ENCODE peak calls at places on chromosome 4, in ten cellular contexts. I is ecto neural progenitor cell; T is Caki2; Q is RWPE1; Z is naive B cell; S is CD4-positive, alpha-beta memory T cell; U is NCI-H2081; R is mesothelial cell of epicardium; G is stomach; D is WTC11. W is an unnamed sample.

GRCh38 chr4:158750379-158750778 is 18.4 kb upstream of the FNIP2 start:
- DNase-seq in I (no peak), T (no peak), Q (no peak), Z (no peak), S (no peak), U (no peak), R (no peak), G (no peak), D (no peak), W (no peak)

GRCh38 chr4:158884280-158884679 is 115.5 kb downstream of the FNIP2 start:
- DNase-seq in I (no peak), T (no peak), Q (no peak), Z (no peak), S (no peak), U (no peak), R (no peak), G (no peak), D (no peak), W (no peak)

GRCh38 chr4:115437739-115438138 is 324.3 kb upstream of the NDST4 start:
- DNase-seq in I (no peak), T (no peak), Q (no peak), Z (no peak), S (no peak), U (no peak), R (no peak), G (no peak), D (no peak), W (no peak)

GRCh38 chr4:2953496-2953895 is 9.7 kb downstream of the NOP14 start:
- DNase-seq in I (no peak), T (no peak), Q (no peak), Z (no peak), S (no peak), U (no peak), R (no peak), G (no peak), D (no peak), W (no peak)

GRCh38 chr4:173360587-173361221 is 10.1 kb upstream of the SAP30 start:
- DNase-seq in I (no peak), T (no peak), Q (no peak), Z (no peak), S (no peak), U (no peak), R (no peak), G (no peak), D (no peak), W (no peak)

GRCh38 chr4:122798101-122798500 is 28.5 kb upstream of the FGF2 start:
- DNase-seq in I (no peak), T (peak), Q (peak), Z (no peak), S (no peak), U (no peak), R (peak), G (no peak), D (peak), W (peak)

GRCh38 chr4:76376534-76376933 is 44.4 kb downstream of the CCDC158 start:
- DNase-seq in I (no peak), T (no peak), Q (no peak), Z (no peak), S (no peak), U (no peak), R (no peak), G (no peak), D (no peak), W (no peak)

GRCh38 chr4:151743128-151743854 is 17.5 kb downstream of the GATB start:
- DNase-seq in I (no peak), T (no peak), Q (no peak), Z (no peak), S (no peak), U (no peak), R (no peak), G (no peak), D (no peak), W (peak)

GRCh38 chr4:89172865-89173264 is 61.5 kb downstream of the TIGD2 start:
- DNase-seq in I (no peak), T (no peak), Q (no peak), Z (no peak), S (no peak), U (no peak), R (no peak), G (no peak), D (no peak), W (no peak)